ENCODE peak calls at places on chromosomes 2 and 18, in eight cellular contexts. One of them, this sample, is unnamed.

GRCh38 chr2:129793326-129793955 is 186.0 kb upstream of the RAB6C start:
- DNase-seq in transverse colon: no peak
- DNase-seq in foreskin fibroblast: no peak
- DNase-seq in NB4: no peak
- DNase-seq in PC-9: no peak
- DNase-seq in AG10803: no peak
- DNase-seq in CD4-positive, alpha-beta T cell: no peak
- DNase-seq in astrocyte of the spinal cord: no peak
- DNase-seq in this sample: no peak

GRCh38 chr2:101119431-101119830 is 31.8 kb downstream of the TBC1D8 start:
- DNase-seq in transverse colon: no peak
- DNase-seq in foreskin fibroblast: peak; percentile 82
- DNase-seq in NB4: no peak
- DNase-seq in PC-9: no peak
- DNase-seq in AG10803: peak; percentile 35
- DNase-seq in CD4-positive, alpha-beta T cell: no peak
- DNase-seq in astrocyte of the spinal cord: peak; percentile 59
- DNase-seq in this sample: peak; percentile 39

GRCh38 chr2:56741601-56742102 is 557.9 kb downstream of the CCDC85A start:
- DNase-seq in transverse colon: no peak
- DNase-seq in foreskin fibroblast: peak; percentile 90
- DNase-seq in NB4: peak; percentile 2
- DNase-seq in PC-9: peak; percentile 69
- DNase-seq in AG10803: peak; percentile 93
- DNase-seq in CD4-positive, alpha-beta T cell: no peak
- DNase-seq in astrocyte of the spinal cord: peak; percentile 95
- DNase-seq in this sample: peak; percentile 64

GRCh38 chr2:162138310-162138709 is 13.7 kb downstream of the GCG start:
- DNase-seq in transverse colon: no peak
- DNase-seq in foreskin fibroblast: no peak
- DNase-seq in NB4: no peak
- DNase-seq in PC-9: no peak
- DNase-seq in AG10803: no peak
- DNase-seq in CD4-positive, alpha-beta T cell: no peak
- DNase-seq in astrocyte of the spinal cord: no peak
- DNase-seq in this sample: no peak

GRCh38 chr18:36408606-36409005 is 111.1 kb downstream of the FHOD3 start:
- DNase-seq in transverse colon: no peak
- DNase-seq in foreskin fibroblast: no peak
- DNase-seq in NB4: no peak
- DNase-seq in PC-9: no peak
- DNase-seq in AG10803: no peak
- DNase-seq in CD4-positive, alpha-beta T cell: no peak
- DNase-seq in astrocyte of the spinal cord: no peak
- DNase-seq in this sample: no peak

GRCh38 chr2:112542123-112542973 is at the start of gene POLR1B:
- DNase-seq in transverse colon: peak; percentile 86
- DNase-seq in foreskin fibroblast: peak; percentile 93
- DNase-seq in NB4: peak; percentile 94
- DNase-seq in PC-9: peak; percentile 79
- DNase-seq in AG10803: peak; percentile 72
- DNase-seq in CD4-positive, alpha-beta T cell: peak; percentile 65
- DNase-seq in astrocyte of the spinal cord: peak; percentile 82
- DNase-seq in this sample: peak; percentile 91

GRCh38 chr18:54734059-54734458 is 94.2 kb upstream of the RAB27B start:
- DNase-seq in transverse colon: no peak
- DNase-seq in foreskin fibroblast: peak; percentile 88
- DNase-seq in NB4: peak; percentile 44
- DNase-seq in PC-9: no peak
- DNase-seq in AG10803: peak; percentile 84
- DNase-seq in CD4-positive, alpha-beta T cell: no peak
- DNase-seq in astrocyte of the spinal cord: peak; percentile 92
- DNase-seq in this sample: peak; percentile 36

GRCh38 chr2:171811229-171811628 is 82.8 kb downstream of the SLC25A12 start:
- DNase-seq in transverse colon: no peak
- DNase-seq in foreskin fibroblast: peak; percentile 62
- DNase-seq in NB4: peak; percentile 59
- DNase-seq in PC-9: peak; percentile 55
- DNase-seq in AG10803: peak; percentile 44
- DNase-seq in CD4-positive, alpha-beta T cell: no peak
- DNase-seq in astrocyte of the spinal cord: peak; percentile 42
- DNase-seq in this sample: no peak

GRCh38 chr18:79458131-79458838 is 62.6 kb downstream of the NFATC1 start:
- DNase-seq in transverse colon: peak; percentile 29
- DNase-seq in foreskin fibroblast: peak; percentile 65
- DNase-seq in NB4: no peak
- DNase-seq in PC-9: peak; percentile 41
- DNase-seq in AG10803: peak; percentile 79
- DNase-seq in CD4-positive, alpha-beta T cell: no peak
- DNase-seq in astrocyte of the spinal cord: peak; percentile 80
- DNase-seq in this sample: peak; percentile 69

GRCh38 chr2:232023426-232023825 is 61.9 kb downstream of the DIS3L2 start:
- DNase-seq in transverse colon: no peak
- DNase-seq in foreskin fibroblast: no peak
- DNase-seq in NB4: no peak
- DNase-seq in PC-9: no peak
- DNase-seq in AG10803: no peak
- DNase-seq in CD4-positive, alpha-beta T cell: no peak
- DNase-seq in astrocyte of the spinal cord: no peak
- DNase-seq in this sample: no peak

GRCh38 chr2:12774381-12774780 is 57.6 kb downstream of the TRIB2 start:
- DNase-seq in transverse colon: no peak
- DNase-seq in foreskin fibroblast: no peak
- DNase-seq in NB4: no peak
- DNase-seq in PC-9: no peak
- DNase-seq in AG10803: peak; percentile 72
- DNase-seq in CD4-positive, alpha-beta T cell: no peak
- DNase-seq in astrocyte of the spinal cord: no peak
- DNase-seq in this sample: no peak

GRCh38 chr18:8056723-8057122 is 489.6 kb downstream of the PTPRM start:
- DNase-seq in transverse colon: no peak
- DNase-seq in foreskin fibroblast: no peak
- DNase-seq in NB4: no peak
- DNase-seq in PC-9: no peak
- DNase-seq in AG10803: no peak
- DNase-seq in CD4-positive, alpha-beta T cell: no peak
- DNase-seq in astrocyte of the spinal cord: no peak
- DNase-seq in this sample: no peak

GRCh38 chr18:8051388-8051787 is 484.3 kb downstream of the PTPRM start:
- DNase-seq in transverse colon: no peak
- DNase-seq in foreskin fibroblast: peak; percentile 21
- DNase-seq in NB4: no peak
- DNase-seq in PC-9: no peak
- DNase-seq in AG10803: no peak
- DNase-seq in CD4-positive, alpha-beta T cell: no peak
- DNase-seq in astrocyte of the spinal cord: peak; percentile 41
- DNase-seq in this sample: no peak

GRCh38 chr18:8050616-8051314 is 483.6 kb downstream of the PTPRM start:
- DNase-seq in transverse colon: no peak
- DNase-seq in foreskin fibroblast: no peak
- DNase-seq in NB4: no peak
- DNase-seq in PC-9: no peak
- DNase-seq in AG10803: no peak
- DNase-seq in CD4-positive, alpha-beta T cell: no peak
- DNase-seq in astrocyte of the spinal cord: no peak
- DNase-seq in this sample: no peak

GRCh38 chr18:8049147-8049546 is 482.0 kb downstream of the PTPRM start:
- DNase-seq in transverse colon: no peak
- DNase-seq in foreskin fibroblast: peak; percentile 23
- DNase-seq in NB4: no peak
- DNase-seq in PC-9: no peak
- DNase-seq in AG10803: no peak
- DNase-seq in CD4-positive, alpha-beta T cell: no peak
- DNase-seq in astrocyte of the spinal cord: peak; percentile 22
- DNase-seq in this sample: no peak

DNA sequence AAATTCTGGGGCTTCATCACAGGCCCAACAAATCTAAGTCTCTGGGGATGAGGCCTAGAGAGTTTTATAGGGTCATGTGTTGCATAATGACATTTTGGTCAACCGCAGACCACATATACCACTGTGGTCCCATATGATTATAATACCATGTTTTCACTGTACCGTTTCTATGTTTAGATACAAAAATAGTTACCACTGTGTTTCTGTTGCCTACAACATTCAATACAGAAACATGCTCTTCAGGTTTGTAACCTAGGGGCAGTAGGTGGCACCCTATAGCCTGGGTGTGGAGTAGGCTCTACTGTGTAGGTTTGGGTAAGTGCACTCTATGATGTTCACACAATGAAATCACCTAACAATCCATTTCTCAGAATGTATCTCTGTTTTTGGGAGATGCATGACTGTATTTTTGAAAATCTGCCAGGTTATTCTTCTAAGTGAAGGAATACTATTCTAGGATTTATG is 485.2 kb downstream of the PTPRM start:
- DNase-seq in transverse colon: no peak
- DNase-seq in foreskin fibroblast: peak; percentile 19
- DNase-seq in NB4: peak; percentile 62
- DNase-seq in PC-9: no peak
- DNase-seq in AG10803: no peak
- DNase-seq in CD4-positive, alpha-beta T cell: no peak
- DNase-seq in astrocyte of the spinal cord: peak; percentile 27
- DNase-seq in this sample: peak; percentile 13
- TF ChIP-seq CTCF in transverse colon: no peak
- TF ChIP-seq CTCF in foreskin fibroblast: no peak
- TF ChIP-seq CTCF in NB4: peak; percentile 3
- TF ChIP-seq CTCF in PC-9: no peak
- TF ChIP-seq CTCF in AG10803: no peak
- TF ChIP-seq CTCF in CD4-positive, alpha-beta T cell: no peak
- TF ChIP-seq CTCF in astrocyte of the spinal cord: no peak
- TF ChIP-seq CTCF in this sample: no peak

DNA sequence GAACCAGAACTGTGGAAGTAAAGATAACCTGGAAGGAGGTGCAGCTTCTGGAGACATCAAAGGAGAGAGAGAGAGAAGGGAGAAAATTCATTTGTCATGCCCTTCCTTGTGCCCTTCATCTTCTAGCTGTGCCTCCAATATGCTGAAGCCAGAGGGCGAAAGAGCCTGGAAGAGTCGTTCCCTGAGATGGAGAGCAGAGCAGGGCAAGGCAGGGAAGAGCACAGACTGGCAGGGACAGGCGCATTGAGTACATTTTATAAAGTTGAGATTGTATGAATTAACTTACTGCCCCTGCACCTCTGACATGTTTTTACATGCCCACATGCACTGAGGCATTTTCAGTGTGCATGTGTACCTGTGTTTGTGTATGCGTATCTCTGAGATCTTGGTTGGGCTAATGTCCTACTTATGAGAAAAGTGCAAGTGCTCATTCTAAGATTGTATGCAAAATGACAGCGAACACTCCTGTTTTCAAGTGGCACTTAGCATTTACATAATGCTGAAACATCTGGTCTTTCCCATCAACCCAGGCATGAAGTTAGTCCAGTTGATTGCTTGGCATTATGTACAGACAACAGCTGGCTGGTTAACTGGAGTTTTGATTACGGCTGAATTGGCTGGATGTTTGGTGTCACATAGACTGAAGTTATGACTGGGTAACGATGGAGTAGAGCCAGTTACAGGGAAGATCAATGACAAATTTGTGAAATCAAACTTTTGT is 23.7 kb upstream of the MMADHC start:
- DNase-seq in transverse colon: no peak
- DNase-seq in foreskin fibroblast: no peak
- DNase-seq in NB4: no peak
- DNase-seq in PC-9: no peak
- DNase-seq in AG10803: peak; percentile 20
- DNase-seq in CD4-positive, alpha-beta T cell: no peak
- DNase-seq in astrocyte of the spinal cord: no peak
- DNase-seq in this sample: no peak
- TF ChIP-seq CTCF in transverse colon: no peak
- TF ChIP-seq CTCF in foreskin fibroblast: no peak
- TF ChIP-seq CTCF in NB4: no peak
- TF ChIP-seq CTCF in PC-9: no peak
- TF ChIP-seq CTCF in AG10803: peak; percentile 36
- TF ChIP-seq CTCF in CD4-positive, alpha-beta T cell: no peak
- TF ChIP-seq CTCF in astrocyte of the spinal cord: peak; percentile 27
- TF ChIP-seq CTCF in this sample: no peak

DNA sequence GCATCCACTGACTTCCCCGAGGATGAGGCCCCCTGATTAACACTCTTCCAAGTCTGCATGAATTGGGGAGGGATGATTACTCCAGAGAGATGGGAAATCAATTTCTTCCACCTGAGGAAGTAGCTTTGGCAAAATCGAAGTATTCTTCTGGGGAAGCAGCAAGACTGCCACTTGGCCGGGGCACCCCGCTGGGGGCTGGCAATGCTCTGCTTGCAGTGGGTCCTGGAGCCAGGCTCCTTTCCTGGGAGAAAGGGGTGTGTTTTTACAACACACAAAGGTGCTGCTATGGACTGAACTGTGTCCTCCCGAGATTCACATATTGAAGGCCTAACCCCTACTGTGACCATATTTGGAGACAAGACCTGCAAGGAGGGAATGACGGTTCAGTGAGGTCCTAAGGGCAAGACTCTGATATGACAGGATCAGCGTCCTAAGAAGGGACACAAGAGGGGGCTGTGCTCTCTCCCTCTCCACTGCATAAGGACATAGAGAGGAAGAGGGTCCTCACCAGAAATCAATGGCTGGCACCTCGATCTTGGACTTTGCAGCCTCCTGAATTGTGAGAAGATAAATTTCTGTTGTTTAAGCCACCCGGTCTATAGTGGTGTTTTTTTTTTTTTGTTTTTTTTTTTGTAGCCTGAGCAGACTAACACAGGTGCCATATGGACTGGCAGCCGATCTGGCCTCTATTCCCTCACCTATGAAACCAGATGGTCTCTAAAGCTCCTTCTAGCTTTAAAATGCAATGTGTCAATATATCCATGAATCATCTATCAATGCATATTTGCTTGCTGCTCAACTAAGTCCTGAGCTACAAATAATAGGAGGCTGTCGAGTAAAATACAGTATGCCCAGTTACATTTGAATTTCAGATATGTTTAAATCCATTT is 3.6 kb upstream of the SMARCAL1 start:
- DNase-seq in transverse colon: no peak
- DNase-seq in foreskin fibroblast: no peak
- DNase-seq in NB4: peak; percentile 47
- DNase-seq in PC-9: no peak
- DNase-seq in AG10803: no peak
- DNase-seq in CD4-positive, alpha-beta T cell: no peak
- DNase-seq in astrocyte of the spinal cord: no peak
- DNase-seq in this sample: no peak
- TF ChIP-seq CTCF in transverse colon: no peak
- TF ChIP-seq CTCF in foreskin fibroblast: no peak
- TF ChIP-seq CTCF in NB4: peak; percentile 37
- TF ChIP-seq CTCF in PC-9: no peak
- TF ChIP-seq CTCF in AG10803: no peak
- TF ChIP-seq CTCF in CD4-positive, alpha-beta T cell: no peak
- TF ChIP-seq CTCF in astrocyte of the spinal cord: no peak
- TF ChIP-seq CTCF in this sample: no peak

DNA sequence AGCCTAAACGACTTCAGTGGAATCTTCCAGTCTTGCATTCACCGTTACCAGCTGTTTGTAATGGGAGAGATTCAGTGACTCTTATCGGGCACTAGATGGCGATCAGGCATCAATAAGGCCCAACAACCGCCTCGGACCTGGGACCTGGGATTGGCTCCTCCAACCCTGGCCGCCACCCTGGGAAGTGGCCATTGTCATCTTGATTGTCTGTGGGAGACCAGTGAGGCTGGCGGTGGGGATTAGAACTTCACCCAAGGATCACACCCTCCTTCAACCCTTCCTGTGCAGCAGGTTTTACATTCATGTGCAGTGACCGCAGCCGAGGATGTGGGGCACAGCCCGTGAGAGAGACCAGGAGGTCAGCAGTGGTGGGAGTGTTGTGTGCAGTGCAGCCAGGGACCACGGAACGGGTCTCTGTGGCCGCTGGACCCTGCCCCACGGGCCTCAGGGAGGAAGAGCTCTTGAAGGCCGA is 85.3 kb downstream of the SPP2 start:
- DNase-seq in transverse colon: peak; percentile 62
- DNase-seq in foreskin fibroblast: peak; percentile 85
- DNase-seq in NB4: peak; percentile 63
- DNase-seq in PC-9: peak; percentile 91
- DNase-seq in AG10803: peak; percentile 79
- DNase-seq in CD4-positive, alpha-beta T cell: peak; percentile 29
- DNase-seq in astrocyte of the spinal cord: peak; percentile 85
- DNase-seq in this sample: peak; percentile 80
- TF ChIP-seq CTCF in transverse colon: peak; percentile 76
- TF ChIP-seq CTCF in foreskin fibroblast: peak; percentile 77
- TF ChIP-seq CTCF in NB4: peak; percentile 72
- TF ChIP-seq CTCF in PC-9: peak; percentile 90
- TF ChIP-seq CTCF in AG10803: peak; percentile 89
- TF ChIP-seq CTCF in CD4-positive, alpha-beta T cell: peak; percentile 84
- TF ChIP-seq CTCF in astrocyte of the spinal cord: peak; percentile 80
- TF ChIP-seq CTCF in this sample: peak; percentile 79

This sample was measured in Calu3.